ENCODE peak calls at places on chromosomes 2 and 18, in ten cellular contexts. T is stomach, X is astrocyte of the spinal cord, V is BJ, Z is BE2C, J is WTC11, L is coronary artery, H is astrocyte, U is choroid plexus epithelial cell, D is heart left ventricle. O is an unnamed sample.

GRCh38 chr2:219177594-219178376 is at the start of gene RETREG2:
- DNase-seq in V (peak; percentile 72), T (peak; percentile 87), Z (peak; percentile 90), U (peak; percentile 95), J (peak; percentile 78), D (peak; percentile 91), L (peak; percentile 94), H (peak; percentile 69), X (peak; percentile 94), O (peak; percentile 98)

GRCh38 chr2:228917195-228917594 is 353.9 kb downstream of the PID1 start:
- DNase-seq in V (peak; percentile 35), D (no peak), H (peak; percentile 22), Z (no peak), J (no peak), L (no peak), X (peak; percentile 5), U (peak; percentile 77), T (no peak), O (no peak)

GRCh38 chr2:39730685-39731302 is 48.3 kb downstream of the THUMPD2 start:
- DNase-seq in V (no peak), Z (no peak), L (no peak), T (no peak), U (peak; percentile 65), J (no peak), H (no peak), X (peak; percentile 35), D (no peak), O (peak; percentile 26)

GRCh38 chr2:108905906-108906305 is 83.1 kb downstream of the EDAR start:
- DNase-seq in H (no peak), V (no peak), Z (no peak), D (no peak), J (no peak), U (no peak), T (no peak), L (peak; percentile 33), X (no peak), O (no peak)

GRCh38 chr2:3827673-3828575 is 124.5 kb downstream of the DCDC2C start:
- DNase-seq in D (no peak), T (no peak), H (no peak), J (no peak), L (no peak), U (peak; percentile 71), Z (peak; percentile 53), X (peak; percentile 28), V (no peak), O (peak; percentile 21)

GRCh38 chr2:216107760-216108159 is 1.4 kb upstream of the XRCC5 start:
- DNase-seq in U (no peak), T (no peak), H (no peak), V (no peak), D (no peak), L (no peak), X (no peak), J (peak; percentile 41), Z (no peak), O (no peak)

GRCh38 chr2:127133793-127134192 is 26.8 kb upstream of the BIN1 start:
- DNase-seq in X (no peak), D (no peak), U (no peak), T (no peak), L (no peak), Z (no peak), J (no peak), H (no peak), V (no peak), O (no peak)

GRCh38 chr2:25286025-25286400 is 55.7 kb downstream of the DNMT3A start:
- DNase-seq in H (no peak), D (no peak), L (no peak), Z (no peak), X (no peak), V (no peak), J (no peak), U (peak; percentile 21), T (no peak), O (no peak)

GRCh38 chr2:178298785-178299212 is 104.5 kb downstream of the OSBPL6 start:
- DNase-seq in D (no peak), T (no peak), V (no peak), H (peak; percentile 45), U (peak; percentile 83), L (no peak), X (peak; percentile 43), Z (no peak), J (no peak), O (peak; percentile 80)

GRCh38 chr2:70214365-70214764 is 23.5 kb upstream of the C2orf42 start:
- DNase-seq in V (no peak), U (no peak), D (no peak), J (no peak), L (no peak), X (no peak), H (no peak), Z (no peak), T (no peak), O (no peak)

GRCh38 chr2:59963157-59963556 is 590.3 kb downstream of the BCL11A start:
- DNase-seq in J (no peak), L (no peak), U (no peak), H (no peak), D (no peak), X (no peak), V (no peak), T (no peak), Z (no peak), O (no peak)

GRCh38 chr18:31274915-31275314 is 43.0 kb upstream of the DSG1 start:
- DNase-seq in U (peak; percentile 74), V (no peak), J (no peak), D (peak; percentile 69), H (peak; percentile 72), Z (no peak), L (no peak), T (peak; percentile 76), X (peak; percentile 55), O (peak; percentile 50)

GRCh38 chr2:56448403-56448998 is 264.7 kb downstream of the CCDC85A start:
- DNase-seq in U (no peak), T (no peak), X (no peak), Z (no peak), V (peak; percentile 18), H (peak; percentile 2), L (no peak), D (no peak), J (no peak), O (no peak)

GRCh38 chr18:23397907-23398306 is 55.2 kb upstream of the RIOK3 start:
- DNase-seq in Z (no peak), H (no peak), V (no peak), X (no peak), T (no peak), J (no peak), U (no peak), D (no peak), L (no peak), O (no peak)

GRCh38 chr2:200324362-200324761 is 17.9 kb downstream of the SPATS2L start:
- DNase-seq in H (no peak), D (no peak), V (no peak), J (no peak), L (no peak), Z (no peak), U (no peak), X (no peak), T (no peak), O (no peak)

GRCh38 chr2:159151198-159152118 is 135.0 kb downstream of the WDSUB1 start:
- DNase-seq in D (no peak), X (no peak), Z (no peak), H (no peak), T (no peak), L (no peak), V (no peak), J (no peak), U (no peak), O (no peak)

DNA sequence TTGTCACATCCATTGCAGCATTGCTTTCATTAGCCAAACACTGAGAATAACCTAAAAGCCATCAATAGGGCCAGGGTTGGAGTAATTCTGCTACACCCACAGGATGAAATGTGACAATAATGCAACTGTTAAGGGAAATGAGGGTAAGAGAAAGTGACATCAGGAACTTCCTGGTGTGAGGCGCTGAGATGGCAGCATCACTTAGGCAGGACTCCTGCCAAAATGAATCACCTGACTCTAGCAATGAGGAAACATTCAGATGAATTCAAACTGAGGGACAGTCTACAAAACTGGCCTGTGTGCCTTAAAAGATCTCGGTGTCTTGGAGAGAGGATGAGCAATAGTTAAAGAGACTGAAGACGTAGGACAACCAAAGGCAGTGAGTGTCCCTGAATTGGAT is 115.6 kb upstream of the AGAP1 start:
- DNase-seq in V (no peak), H (no peak), D (no peak), U (peak; percentile 15), Z (no peak), X (no peak), J (no peak), L (no peak), T (no peak), O (no peak)
- TF ChIP-seq CTCF in V (no peak), H (no peak), D (no peak), U (no peak), Z (no peak), X (no peak), J (no peak), L (no peak), T (no peak), O (no peak)

GRCh38 chr2:181104512-181105121 is 124.2 kb downstream of the UBE2E3 start:
- DNase-seq in L (no peak), H (peak; percentile 41), V (no peak), T (no peak), J (no peak), U (peak; percentile 89), Z (peak; percentile 18), X (peak; percentile 78), D (no peak), O (peak; percentile 38)
- TF ChIP-seq CTCF in L (no peak), H (peak; percentile 79), V (peak; percentile 81), T (peak; percentile 37), J (peak; percentile 22), U (peak; percentile 77), Z (peak; percentile 63), X (peak; percentile 84), D (peak; percentile 67), O (peak; percentile 44)

GRCh38 chr2:86315084-86315483 is 22.3 kb downstream of the REEP1 start:
- DNase-seq in Z (no peak), H (no peak), T (peak; percentile 7), V (no peak), L (no peak), U (no peak), X (no peak), J (no peak), D (peak; percentile 35), O (no peak)
- TF ChIP-seq CTCF in Z (no peak), H (no peak), T (no peak), V (no peak), L (no peak), U (no peak), X (no peak), J (no peak), D (no peak), O (no peak)

DNA sequence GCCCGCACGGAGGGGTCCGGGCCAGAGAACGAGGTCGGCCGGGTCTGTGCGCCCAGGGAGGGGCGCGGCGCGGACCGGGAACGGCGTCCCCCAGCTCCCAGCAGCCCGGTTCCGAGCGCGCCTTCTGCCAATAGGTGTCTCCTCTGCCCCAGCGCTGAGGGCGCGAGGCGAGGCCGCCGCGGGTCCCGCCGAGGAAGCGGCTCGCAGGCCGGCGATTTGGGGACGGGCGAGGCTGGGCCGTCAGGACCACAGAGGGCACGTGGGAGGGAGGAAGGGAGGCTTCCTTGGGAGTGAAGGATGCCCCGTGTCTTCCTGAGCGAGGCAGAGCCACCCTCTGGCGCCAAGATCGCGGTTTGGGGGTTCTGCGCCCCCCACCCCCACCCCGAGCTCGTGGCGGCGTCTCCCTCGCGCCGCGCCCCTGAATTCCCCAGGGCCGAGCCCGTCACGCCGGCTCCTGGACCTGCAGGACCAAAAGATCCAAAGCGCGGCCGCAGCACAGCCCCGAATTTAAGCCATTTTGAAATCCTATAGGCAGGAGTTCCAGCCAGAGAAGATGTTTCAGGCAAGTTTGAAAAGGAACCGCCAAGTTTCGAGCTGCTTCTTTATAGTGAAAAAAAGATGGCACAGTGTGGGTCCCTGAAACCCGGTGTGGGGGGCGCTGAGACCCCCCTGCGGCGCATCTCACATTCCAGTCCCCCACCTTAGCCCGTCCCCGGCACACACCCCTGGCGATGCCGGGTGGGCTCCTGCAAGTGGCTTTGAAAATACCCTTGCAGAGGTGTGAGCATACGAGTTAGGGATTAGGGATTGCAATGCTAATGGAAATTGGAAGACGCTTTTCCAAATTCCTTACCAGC is 929 bp downstream of the NFATC1 start:
- DNase-seq in Z (no peak), U (peak; percentile 41), V (no peak), J (peak; percentile 63), H (peak; percentile 42), D (peak; percentile 80), X (peak; percentile 21), L (no peak), T (no peak), O (peak; percentile 43)
- TF ChIP-seq CTCF in Z (no peak), U (no peak), V (peak; percentile 2), J (no peak), H (no peak), D (peak; percentile 20), X (no peak), L (no peak), T (no peak), O (peak; percentile 69)